ENCODE peak calls at places on chromosomes 7 and 10, in five cellular contexts. One of them, this sample, is unnamed.

GRCh38 chr7:25496394-25497103 is 268.3 kb upstream of the NPVF start:
- DNase-seq in Caco-2: no peak
- DNase-seq in OCI-LY7: peak; percentile 14
- DNase-seq in mammary epithelial cell: no peak
- DNase-seq in SK-N-SH: no peak
- DNase-seq in this sample: no peak

GRCh38 chr7:150803161-150803860 is 2.7 kb downstream of the TMEM176A start:
- DNase-seq in Caco-2: no peak
- DNase-seq in OCI-LY7: no peak
- DNase-seq in mammary epithelial cell: no peak
- DNase-seq in SK-N-SH: no peak
- DNase-seq in this sample: no peak

GRCh38 chr10:71038921-71039320 is 150.6 kb upstream of the PCBD1 start:
- DNase-seq in Caco-2: no peak
- DNase-seq in OCI-LY7: no peak
- DNase-seq in mammary epithelial cell: no peak
- DNase-seq in SK-N-SH: no peak
- DNase-seq in this sample: no peak

GRCh38 chr7:34087892-34088891 is 182.9 kb downstream of the BMPER start:
- DNase-seq in Caco-2: peak; percentile 39
- DNase-seq in OCI-LY7: no peak
- DNase-seq in mammary epithelial cell: peak; percentile 35
- DNase-seq in SK-N-SH: peak; percentile 37
- DNase-seq in this sample: peak; percentile 52

GRCh38 chr7:31047747-31048146 is 4.4 kb upstream of the ADCYAP1R1 start:
- DNase-seq in Caco-2: no peak
- DNase-seq in OCI-LY7: no peak
- DNase-seq in mammary epithelial cell: no peak
- DNase-seq in SK-N-SH: no peak
- DNase-seq in this sample: no peak

GRCh38 chr7:115724400-115725056 is 306.0 kb downstream of the TFEC start:
- DNase-seq in Caco-2: no peak
- DNase-seq in OCI-LY7: no peak
- DNase-seq in mammary epithelial cell: no peak
- DNase-seq in SK-N-SH: no peak
- DNase-seq in this sample: no peak

GRCh38 chr10:126527645-126528319 is 139.5 kb upstream of the ADAM12 start:
- DNase-seq in Caco-2: no peak
- DNase-seq in OCI-LY7: no peak
- DNase-seq in mammary epithelial cell: no peak
- DNase-seq in SK-N-SH: no peak
- DNase-seq in this sample: no peak

GRCh38 chr10:108597657-108598319 is 1325.5 kb downstream of the XPNPEP1 start:
- DNase-seq in Caco-2: peak; percentile 60
- DNase-seq in OCI-LY7: no peak
- DNase-seq in mammary epithelial cell: no peak
- DNase-seq in SK-N-SH: no peak
- DNase-seq in this sample: no peak

GRCh38 chr7:25707733-25708132 is 444.3 kb upstream of the NFE2L3 start:
- DNase-seq in Caco-2: no peak
- DNase-seq in OCI-LY7: no peak
- DNase-seq in mammary epithelial cell: no peak
- DNase-seq in SK-N-SH: peak; percentile 53
- DNase-seq in this sample: no peak

GRCh38 chr7:91343420-91343819 is 79.2 kb downstream of the FZD1 start:
- DNase-seq in Caco-2: no peak
- DNase-seq in OCI-LY7: no peak
- DNase-seq in mammary epithelial cell: no peak
- DNase-seq in SK-N-SH: no peak
- DNase-seq in this sample: no peak

GRCh38 chr7:38025815-38026214 is 105.4 kb downstream of the EPDR1 start:
- DNase-seq in Caco-2: no peak
- DNase-seq in OCI-LY7: no peak
- DNase-seq in mammary epithelial cell: no peak
- DNase-seq in SK-N-SH: no peak
- DNase-seq in this sample: no peak

GRCh38 chr7:135291809-135292253 is 58.2 kb downstream of the STRA8 start:
- DNase-seq in Caco-2: no peak
- DNase-seq in OCI-LY7: no peak
- DNase-seq in mammary epithelial cell: peak; percentile 100
- DNase-seq in SK-N-SH: no peak
- DNase-seq in this sample: peak; percentile 61

GRCh38 chr7:5692845-5693278 is 88.6 kb downstream of the RNF216 start:
- DNase-seq in Caco-2: no peak
- DNase-seq in OCI-LY7: no peak
- DNase-seq in mammary epithelial cell: peak; percentile 52
- DNase-seq in SK-N-SH: peak; percentile 67
- DNase-seq in this sample: peak; percentile 80

GRCh38 chr7:100835903-100836811 is 8.8 kb upstream of the EPHB4 start:
- DNase-seq in Caco-2: peak; percentile 64
- DNase-seq in OCI-LY7: no peak
- DNase-seq in mammary epithelial cell: peak; percentile 4
- DNase-seq in SK-N-SH: peak; percentile 36
- DNase-seq in this sample: no peak

GRCh38 chr7:95772771-95773581 is 622 bp downstream of the DYNC1I1 start:
- DNase-seq in Caco-2: no peak
- DNase-seq in OCI-LY7: no peak
- DNase-seq in mammary epithelial cell: peak; percentile 2
- DNase-seq in SK-N-SH: no peak
- DNase-seq in this sample: no peak

DNA sequence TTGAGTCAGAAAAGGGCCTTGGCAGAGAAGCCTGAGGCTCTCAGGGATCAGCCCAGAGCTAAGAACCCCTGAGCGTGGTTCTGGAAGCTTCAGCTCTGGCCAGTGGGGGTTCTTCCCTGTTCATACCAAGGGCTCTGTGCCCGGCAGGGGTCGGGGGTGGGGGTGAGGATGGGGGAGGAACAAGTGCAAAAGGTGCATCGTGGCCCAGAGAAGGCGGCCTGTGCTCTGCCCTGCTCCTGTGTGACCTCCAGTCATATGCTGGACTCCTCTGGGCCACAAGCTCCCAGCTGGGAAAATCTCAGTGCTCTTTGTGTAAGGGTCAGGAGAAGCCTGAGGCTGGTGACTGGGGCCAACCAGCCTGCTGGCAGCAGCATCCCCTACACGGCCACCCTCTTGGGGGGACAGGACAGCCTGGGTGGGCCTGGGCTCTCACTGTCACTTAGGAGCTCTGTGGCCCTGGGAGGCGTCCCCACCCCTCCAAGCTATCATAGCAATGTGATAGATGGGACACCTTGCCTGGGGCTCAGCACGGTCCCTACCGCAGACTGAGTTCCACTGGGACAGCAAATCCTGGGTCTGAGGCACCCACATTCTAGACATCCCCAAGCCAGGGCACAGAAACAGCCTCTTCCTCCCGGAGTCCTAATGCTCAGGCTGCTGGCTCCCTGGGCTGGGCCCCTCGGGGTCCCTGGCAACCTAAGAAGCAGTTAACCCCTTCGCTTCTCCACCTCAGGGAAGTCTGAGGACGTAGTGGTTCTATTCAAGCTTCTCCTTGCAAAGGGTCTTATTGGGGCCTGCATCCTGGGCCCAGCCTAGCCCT is 2.5 kb downstream of the MMRN2 start:
- DNase-seq in Caco-2: no peak
- DNase-seq in OCI-LY7: no peak
- DNase-seq in mammary epithelial cell: no peak
- DNase-seq in SK-N-SH: no peak
- DNase-seq in this sample: no peak
- H3K4me1 ChIP-seq in Caco-2: peaks cover 14% of the 10 kb centered on the region
- H3K4me1 ChIP-seq in OCI-LY7: no peaks in the 10 kb centered on the region
- H3K4me1 ChIP-seq in mammary epithelial cell: peaks cover 33% of the 10 kb centered on the region
- H3K4me1 ChIP-seq in SK-N-SH: peaks cover 11% of the 10 kb centered on the region
- H3K4me1 ChIP-seq in this sample: peaks cover 19% of the 10 kb centered on the region

DNA sequence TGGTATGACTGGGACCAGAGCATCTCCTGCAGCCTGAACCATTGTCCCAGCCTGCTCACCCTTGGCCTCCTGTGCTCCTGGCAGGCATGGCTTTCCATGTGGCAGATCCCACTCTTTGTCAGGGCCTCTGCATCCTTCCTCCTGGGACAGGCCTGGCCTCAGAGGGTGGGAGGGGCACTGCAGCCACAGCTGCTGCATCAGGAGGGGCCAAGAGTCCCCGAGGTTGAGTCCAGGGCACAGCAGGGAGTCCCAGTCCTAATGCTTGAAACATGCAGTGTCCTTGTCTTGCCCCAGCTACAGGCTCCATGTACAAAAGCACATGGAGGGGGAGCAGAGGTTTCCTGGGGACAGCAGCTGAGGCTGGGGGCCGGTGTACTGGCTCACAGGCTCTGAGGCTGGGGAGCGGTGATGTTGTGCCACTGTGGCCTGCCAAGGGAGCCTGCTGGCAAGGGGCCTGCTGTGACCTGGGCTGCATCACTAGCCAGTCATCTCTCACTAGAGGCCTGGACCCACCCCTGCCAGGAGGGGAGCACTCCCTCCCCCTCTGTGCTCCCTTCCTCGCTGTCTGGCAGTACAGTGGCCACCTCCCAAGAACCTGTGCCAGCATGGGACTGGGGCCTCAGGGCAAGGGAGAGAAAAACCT is 144.8 kb downstream of the ZNF248 start:
- DNase-seq in Caco-2: no peak
- DNase-seq in OCI-LY7: no peak
- DNase-seq in mammary epithelial cell: no peak
- DNase-seq in SK-N-SH: no peak
- DNase-seq in this sample: no peak
- H3K9me3 ChIP-seq in Caco-2: peaks cover 5% of the 10 kb centered on the region
- H3K9me3 ChIP-seq in OCI-LY7: no peaks in the 10 kb centered on the region
- H3K9me3 ChIP-seq in mammary epithelial cell: peaks cover 20% of the 10 kb centered on the region
- H3K9me3 ChIP-seq in SK-N-SH: no peaks in the 10 kb centered on the region
- H3K9me3 ChIP-seq in this sample: no peaks in the 10 kb centered on the region

GRCh38 chr10:73293461-73293860 is 41.0 kb upstream of the MRPS16 start:
- DNase-seq in Caco-2: no peak
- DNase-seq in OCI-LY7: no peak
- DNase-seq in mammary epithelial cell: no peak
- DNase-seq in SK-N-SH: no peak
- DNase-seq in this sample: no peak

DNA sequence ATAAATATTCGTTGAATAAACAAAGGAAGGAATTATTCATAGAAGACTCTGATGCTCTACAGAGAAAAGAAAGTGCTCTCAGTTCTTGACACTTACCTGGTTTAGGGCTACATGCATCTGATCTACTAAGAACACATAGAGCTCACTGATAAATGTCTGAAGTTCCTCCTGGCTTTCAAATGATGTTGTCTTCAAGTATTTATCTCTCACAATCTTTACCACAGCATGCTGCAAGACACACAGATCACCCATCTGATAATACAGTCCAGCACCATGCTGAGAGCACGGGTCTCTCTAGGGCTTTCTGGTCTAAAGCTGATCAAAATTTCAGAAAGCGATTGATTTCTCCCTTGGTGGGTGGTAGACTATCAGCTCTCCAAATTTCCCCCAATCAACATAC is 44.5 kb upstream of the MRPS16 start:
- DNase-seq in Caco-2: no peak
- DNase-seq in OCI-LY7: no peak
- DNase-seq in mammary epithelial cell: no peak
- DNase-seq in SK-N-SH: no peak
- DNase-seq in this sample: no peak
- H3K4me1 ChIP-seq in Caco-2: no peaks in the 10 kb centered on the region
- H3K4me1 ChIP-seq in OCI-LY7: no peaks in the 10 kb centered on the region
- H3K4me1 ChIP-seq in mammary epithelial cell: no peaks in the 10 kb centered on the region
- H3K4me1 ChIP-seq in SK-N-SH: no peaks in the 10 kb centered on the region
- H3K4me1 ChIP-seq in this sample: no peaks in the 10 kb centered on the region

GRCh38 chr7:157657741-157658740 is 321.2 kb downstream of the DNAJB6 start:
- DNase-seq in Caco-2: no peak
- DNase-seq in OCI-LY7: no peak
- DNase-seq in mammary epithelial cell: no peak
- DNase-seq in SK-N-SH: peak; percentile 45
- DNase-seq in this sample: no peak
- H3K9me3 ChIP-seq in Caco-2: no peaks in the 10 kb centered on the region
- H3K9me3 ChIP-seq in OCI-LY7: no peaks in the 10 kb centered on the region
- H3K9me3 ChIP-seq in mammary epithelial cell: peaks cover 50% of the 10 kb centered on the region
- H3K9me3 ChIP-seq in SK-N-SH: no peaks in the 10 kb centered on the region
- H3K9me3 ChIP-seq in this sample: peaks cover 3% of the 10 kb centered on the region

This sample was measured in SJSA1.